ENCODE peak calls at places on chromosome 21, in five cellular contexts. T is A549, F is ovary, X is adrenal gland, S is NB4. D is an unnamed sample.

GRCh38 chr21:45517249-45518065 is 24.8 kb downstream of the SLC19A1 start:
- DNase-seq in T (no peak), F (peak; percentile 13), X (no peak), S (peak; percentile 73), D (no peak)

GRCh38 chr21:43193651-43194302 is 25.0 kb downstream of the CRYAA start:
- DNase-seq in T (no peak), F (peak; percentile 52), X (peak; percentile 36), S (peak; percentile 77), D (no peak)

GRCh38 chr21:41491412-41491811 is 16.5 kb downstream of the TMPRSS2 start:
- DNase-seq in T (no peak), F (no peak), X (no peak), S (no peak), D (no peak)

GRCh38 chr21:27426196-27426595 is 459.3 kb upstream of the ADAMTS5 start:
- DNase-seq in T (no peak), F (no peak), X (no peak), S (no peak), D (no peak)

GRCh38 chr21:42463861-42464515 is 32.0 kb downstream of the RSPH1 start:
- DNase-seq in T (peak; percentile 80), F (no peak), X (peak; percentile 57), S (peak; percentile 74), D (peak; percentile 28)

GRCh38 chr21:41582866-41583265 is 74.9 kb upstream of the TMPRSS2 start:
- DNase-seq in T (no peak), F (no peak), X (no peak), S (no peak), D (no peak)

GRCh38 chr21:42629856-42630410 is 23.5 kb upstream of the PDE9A start:
- DNase-seq in T (no peak), F (no peak), X (no peak), S (no peak), D (no peak)

GRCh38 chr21:36847189-36847588 is 119.3 kb downstream of the HLCS start:
- DNase-seq in T (peak; percentile 62), F (no peak), X (peak; percentile 17), S (no peak), D (no peak)

GRCh38 chr21:41766883-41767605 is at the start of gene RIPK4:
- DNase-seq in T (peak; percentile 76), F (no peak), X (no peak), S (no peak), D (peak; percentile 89)

GRCh38 chr21:43194303-43195130 is 25.7 kb downstream of the CRYAA start:
- DNase-seq in T (no peak), F (peak; percentile 16), X (no peak), S (no peak), D (no peak)

GRCh38 chr21:36079010-36079649 is 9.3 kb downstream of the CBR1 start:
- DNase-seq in T (no peak), F (no peak), X (peak; percentile 29), S (no peak), D (no peak)

GRCh38 chr21:24583473-24583872 is 1023.8 kb downstream of the MRPL39 start:
- DNase-seq in T (no peak), F (no peak), X (no peak), S (no peak), D (no peak)

GRCh38 chr21:41247561-41247968 is 69.0 kb upstream of the FAM3B start:
- DNase-seq in T (no peak), F (peak; percentile 34), X (no peak), S (no peak), D (no peak)

GRCh38 chr21:29219165-29219770 is 79.5 kb upstream of the BACH1 start:
- DNase-seq in T (no peak), F (no peak), X (peak; percentile 39), S (no peak), D (no peak)

GRCh38 chr21:46634966-46635323 is 529 bp upstream of the PRMT2 start:
- DNase-seq in T (peak; percentile 79), F (no peak), X (peak; percentile 69), S (peak; percentile 96), D (no peak)

GRCh38 chr21:42590431-42591131 is 62.8 kb upstream of the PDE9A start:
- DNase-seq in T (no peak), F (no peak), X (no peak), S (peak; percentile 25), D (no peak)

GRCh38 chr21:45618846-45619485 is 24.6 kb upstream of the PCBP3 start:
- DNase-seq in T (no peak), F (no peak), X (no peak), S (peak; percentile 78), D (no peak)

GRCh38 chr21:26844258-26845065 is 747 bp downstream of the ADAMTS1 start:
- DNase-seq in T (peak; percentile 33), F (peak; percentile 76), X (no peak), S (no peak), D (peak; percentile 55)

GRCh38 chr21:18147678-18148077 is 97.0 kb upstream of the CHODL start:
- DNase-seq in T (no peak), F (no peak), X (no peak), S (no peak), D (no peak)

GRCh38 chr21:37364722-37365121 is 1.9 kb upstream of the DYRK1A start:
- DNase-seq in T (no peak), F (no peak), X (no peak), S (peak; percentile 71), D (no peak)

GRCh38 chr21:42306366-42307035 is 8.7 kb downstream of the TFF3 start:
- DNase-seq in T (no peak), F (no peak), X (no peak), S (no peak), D (no peak)

GRCh38 chr21:15065381-15066230 is 806 bp upstream of the NRIP1 start:
- DNase-seq in T (peak; percentile 76), F (peak; percentile 84), X (peak; percentile 91), S (peak; percentile 12), D (peak; percentile 65)
- TF ChIP-seq POLR2A in T (peak; percentile 28), F (peak; percentile 77), X (peak; percentile 96), S (no peak), D (no peak)

DNA sequence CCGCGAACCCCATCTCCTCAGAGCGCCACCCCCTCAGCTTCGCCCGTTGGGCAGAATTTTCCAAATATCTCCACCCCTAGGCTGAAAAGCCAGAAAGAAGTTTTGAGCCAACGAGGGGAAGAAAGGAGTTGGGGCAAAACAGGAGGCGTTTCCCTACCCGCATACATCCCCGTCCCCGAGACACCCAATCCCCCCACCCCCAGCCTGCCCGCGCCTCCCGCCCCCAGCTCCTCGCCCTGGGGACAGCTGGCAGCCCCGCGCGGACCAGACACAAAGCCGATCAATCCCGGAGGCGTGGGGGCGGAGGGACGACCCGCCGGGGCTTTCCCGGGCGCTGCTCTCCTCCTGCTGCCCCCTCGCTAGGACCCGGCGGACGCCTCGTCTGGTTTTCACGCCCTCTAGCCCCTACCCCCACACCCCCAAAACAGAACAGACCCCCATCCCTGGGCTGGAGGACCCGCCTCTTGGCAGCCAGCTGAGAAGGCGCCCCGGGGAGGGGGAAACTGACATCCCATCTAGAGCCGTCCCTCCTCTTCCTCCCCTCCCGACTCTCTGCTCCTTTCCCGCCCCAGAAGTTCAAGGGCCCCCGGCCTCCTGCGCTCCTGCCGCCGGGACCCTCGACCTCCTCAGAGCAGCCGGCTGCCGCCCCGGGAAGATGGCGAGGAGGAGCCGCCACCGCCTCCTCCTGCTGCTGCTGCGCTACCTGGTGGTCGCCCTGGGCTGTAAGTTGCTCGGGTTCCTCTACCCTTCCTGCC is at the start of gene JAM2:
- DNase-seq in T (peak; percentile 15), F (peak; percentile 72), X (peak; percentile 41), S (no peak), D (peak; percentile 20)
- H3K4me3 ChIP-seq in T (peak within 1 kb of the TSS; percentile 46), F (peak within 1 kb of the TSS; percentile 63), X (peak within 1 kb of the TSS; percentile 81), S (no peak within 1 kb of the TSS), D (peak within 1 kb of the TSS; percentile 62)

DNA sequence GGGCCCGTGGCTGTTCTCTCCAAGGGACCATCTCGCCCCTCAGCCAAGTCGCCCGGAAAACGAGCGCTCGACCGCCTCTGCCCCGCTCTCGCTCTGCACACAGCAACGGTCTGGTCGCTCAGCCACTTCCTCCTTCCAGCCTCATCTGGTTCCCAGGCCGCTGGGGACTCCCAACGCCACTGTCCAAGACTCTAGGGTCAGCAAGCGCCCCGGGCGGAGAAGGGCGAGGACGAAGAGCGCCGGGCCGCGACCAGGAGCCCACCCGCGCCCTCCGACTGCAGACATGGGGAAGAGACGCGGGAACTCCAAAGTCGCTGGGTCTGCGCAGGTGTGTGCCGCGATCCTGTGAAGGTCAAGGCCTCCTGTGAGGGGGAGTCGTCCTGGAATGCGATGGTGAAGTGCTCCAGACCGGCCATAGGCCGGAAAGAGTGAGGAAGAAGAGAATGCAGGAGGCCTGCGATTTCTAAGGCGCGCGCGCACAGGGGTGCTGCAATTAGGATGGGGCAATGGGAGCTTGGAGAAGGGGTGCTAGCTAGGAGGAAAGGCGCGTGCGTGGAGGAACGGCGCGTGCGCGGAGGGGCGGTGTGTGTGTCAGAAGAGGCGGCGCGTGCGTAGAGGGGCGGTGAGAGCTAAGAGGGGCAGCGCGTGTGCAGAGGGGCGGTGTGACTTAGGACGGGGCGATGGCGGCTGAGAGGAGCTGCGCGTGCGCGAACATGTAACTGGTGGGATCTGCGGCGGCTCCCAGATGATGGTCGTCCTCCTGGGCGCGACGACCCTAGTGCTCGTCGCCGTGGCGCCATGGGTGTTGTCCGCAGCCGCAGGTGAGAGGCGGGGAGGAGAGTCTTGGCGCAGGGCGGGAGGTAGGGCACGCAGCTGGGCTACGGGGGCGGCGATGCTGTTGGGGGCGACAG is at the start of gene IFNAR1:
- DNase-seq in T (peak; percentile 98), F (peak; percentile 97), X (peak; percentile 99), S (peak; percentile 99), D (peak; percentile 99)
- TF ChIP-seq POLR2A in T (peak; percentile 75), F (peak; percentile 73), X (peak; percentile 85), S (peak; percentile 89), D (peak; percentile 74)

DNA sequence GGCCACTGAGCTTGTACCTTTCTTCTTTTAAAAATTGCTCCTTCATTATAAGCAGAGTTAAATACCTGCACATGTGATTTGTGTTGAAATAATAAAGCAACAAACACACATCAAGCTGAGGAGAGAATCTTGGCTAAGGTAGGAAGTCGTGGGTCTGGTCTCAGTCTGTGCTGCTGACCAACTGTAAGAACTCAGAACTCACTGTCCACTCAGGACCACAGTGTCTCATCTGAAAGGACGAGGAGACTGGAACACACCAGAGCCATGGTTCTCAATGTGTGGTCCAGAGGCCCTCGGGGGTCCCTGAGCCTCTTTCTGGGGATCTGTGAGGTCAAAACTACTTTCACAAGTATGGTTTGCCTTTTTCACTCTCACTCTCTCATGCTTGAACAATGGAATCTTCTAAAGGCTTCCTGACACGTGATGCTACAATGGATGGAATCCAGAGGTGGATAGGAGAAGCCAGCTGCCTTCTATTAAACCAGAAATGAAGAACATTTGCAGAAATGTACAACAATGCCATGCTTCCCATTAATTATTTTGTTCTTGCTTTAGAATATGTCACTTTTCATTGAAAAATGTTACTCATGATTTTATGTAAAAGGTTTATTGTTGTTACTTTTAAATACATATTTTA is 17.3 kb upstream of the ETS2 start:
- DNase-seq in T (no peak), F (no peak), X (no peak), S (no peak), D (no peak)
- H3K4me3 ChIP-seq in T (no peak overlapping the region), F (no peak overlapping the region), X (no peak overlapping the region), S (no peak overlapping the region), D (no peak overlapping the region)

DNA sequence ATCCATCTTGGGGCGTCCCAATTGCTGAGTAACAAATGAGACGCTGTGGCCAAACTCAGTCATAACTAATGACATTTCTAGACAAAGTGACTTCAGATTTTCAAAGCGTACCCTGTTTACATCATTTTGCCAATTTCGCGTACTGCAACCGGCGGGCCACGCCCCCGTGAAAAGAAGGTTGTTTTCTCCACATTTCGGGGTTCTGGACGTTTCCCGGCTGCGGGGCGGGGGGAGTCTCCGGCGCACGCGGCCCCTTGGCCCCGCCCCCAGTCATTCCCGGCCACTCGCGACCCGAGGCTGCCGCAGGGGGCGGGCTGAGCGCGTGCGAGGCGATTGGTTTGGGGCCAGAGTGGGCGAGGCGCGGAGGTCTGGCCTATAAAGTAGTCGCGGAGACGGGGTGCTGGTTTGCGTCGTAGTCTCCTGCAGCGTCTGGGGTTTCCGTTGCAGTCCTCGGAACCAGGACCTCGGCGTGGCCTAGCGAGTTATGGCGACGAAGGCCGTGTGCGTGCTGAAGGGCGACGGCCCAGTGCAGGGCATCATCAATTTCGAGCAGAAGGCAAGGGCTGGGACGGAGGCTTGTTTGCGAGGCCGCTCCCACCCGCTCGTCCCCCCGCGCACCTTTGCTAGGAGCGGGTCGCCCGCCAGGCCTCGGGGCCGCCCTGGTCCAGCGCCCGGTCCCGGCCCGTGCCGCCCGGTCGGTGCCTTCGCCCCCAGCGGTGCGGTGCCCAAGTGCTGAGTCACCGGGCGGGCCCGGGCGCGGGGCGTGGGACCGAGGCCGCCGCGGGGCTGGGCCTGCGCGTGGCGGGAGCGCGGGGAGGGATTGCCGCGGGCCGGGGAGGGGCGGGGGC is at the start of gene SOD1:
- DNase-seq in T (peak; percentile 90), F (peak; percentile 96), X (peak; percentile 96), S (peak; percentile 94), D (peak; percentile 94)
- TF ChIP-seq POLR2A in T (peak; percentile 99), F (peak; percentile 79), X (peak; percentile 95), S (peak; percentile 98), D (peak; percentile 38)

D was measured in thyroid gland.